ENCODE peak calls at places on chromosomes 3 and 15, in nine cellular contexts. K is choroid plexus epithelial cell; C is activated CD4-positive, alpha-beta T cell treated with anti-CD3 and anti-CD28 coated beads, Interleukin-2, amount 50 U/mL, for 4 hours; J is T-helper 2 cell; A is psoas muscle; W is epithelial cell of esophagus; G is K562; H is iPS DF 6.9; R is transverse colon. Q is an unnamed sample.

GRCh38 chr3:36943601-36944000 is 1.3 kb downstream of the TRANK1 start:
- DNase-seq in K (no peak), C (no peak), J (no peak), A (no peak), W (no peak), G (no peak), H (no peak), R (no peak), Q (no peak)

GRCh38 chr3:158771018-158771350 is 30.9 kb upstream of the MFSD1 start:
- DNase-seq in K (no peak), C (no peak), J (no peak), A (no peak), W (no peak), G (no peak), H (no peak), R (no peak), Q (no peak)

GRCh38 chr3:31407665-31408064 is 125.1 kb upstream of the STT3B start:
- DNase-seq in K (peak; percentile 34), C (no peak), J (no peak), A (no peak), W (no peak), G (no peak), H (no peak), R (no peak), Q (no peak)

GRCh38 chr3:152192050-152192449 is 76.7 kb upstream of the MBNL1 start:
- DNase-seq in K (no peak), C (no peak), J (peak; percentile 6), A (no peak), W (no peak), G (no peak), H (no peak), R (no peak), Q (no peak)

GRCh38 chr3:159560214-159561004 is 428.2 kb upstream of the IL12A start:
- DNase-seq in K (no peak), C (no peak), J (no peak), A (no peak), W (no peak), G (no peak), H (peak; percentile 47), R (no peak), Q (no peak)

GRCh38 chr15:29480278-29480677 is 210.7 kb upstream of the NSMCE3 start:
- DNase-seq in K (no peak), C (no peak), J (no peak), A (no peak), W (no peak), G (no peak), H (no peak), R (no peak), Q (no peak)

GRCh38 chr3:29363110-29363509 is 82.2 kb downstream of the RBMS3 start:
- DNase-seq in K (no peak), C (no peak), J (no peak), A (no peak), W (peak; percentile 8), G (no peak), H (no peak), R (no peak), Q (no peak)

GRCh38 chr15:79416876-79417275 is 15.3 kb upstream of the MINAR1 start:
- DNase-seq in K (no peak), C (no peak), J (no peak), A (no peak), W (no peak), G (no peak), H (no peak), R (no peak), Q (no peak)

GRCh38 chr15:81894069-81894468 is 151.7 kb downstream of the MEX3B start:
- DNase-seq in K (no peak), C (no peak), J (no peak), A (no peak), W (no peak), G (no peak), H (no peak), R (no peak), Q (no peak)

GRCh38 chr3:1275495-1275894 is 182.7 kb downstream of the CNTN6 start:
- DNase-seq in K (peak; percentile 4), C (no peak), J (no peak), A (no peak), W (peak; percentile 10), G (no peak), H (no peak), R (no peak), Q (no peak)

GRCh38 chr15:40593130-40593529 is 919 bp upstream of the KNL1 start:
- DNase-seq in K (no peak), C (no peak), J (no peak), A (no peak), W (no peak), G (no peak), H (no peak), R (no peak), Q (no peak)

GRCh38 chr3:43629741-43630140 is 7.9 kb upstream of the ANO10 start:
- DNase-seq in K (peak; percentile 5), C (no peak), J (no peak), A (no peak), W (no peak), G (no peak), H (no peak), R (no peak), Q (no peak)

GRCh38 chr3:59886790-59887189 is 837.0 kb upstream of the CFAP20DC start:
- DNase-seq in K (no peak), C (no peak), J (no peak), A (no peak), W (no peak), G (no peak), H (no peak), R (no peak), Q (no peak)

GRCh38 chr3:111073186-111073585 is 1.6 kb downstream of the NECTIN3 start:
- DNase-seq in K (peak; percentile 56), C (no peak), J (no peak), A (no peak), W (peak; percentile 22), G (no peak), H (no peak), R (no peak), Q (no peak)

GRCh38 chr15:27623560-27624305 is 475.4 kb downstream of the OCA2 start:
- DNase-seq in K (no peak), C (no peak), J (no peak), A (no peak), W (no peak), G (no peak), H (no peak), R (no peak), Q (no peak)

GRCh38 chr3:48188266-48189201 is at the start of gene CDC25A:
- DNase-seq in K (peak; percentile 99), C (peak; percentile 89), J (peak; percentile 91), A (peak; percentile 95), W (peak; percentile 98), G (peak; percentile 95), H (peak; percentile 98), R (peak; percentile 98), Q (peak; percentile 83)

GRCh38 chr3:70832035-70832795 is 519.8 kb upstream of the MDFIC2 start:
- DNase-seq in K (peak; percentile 64), C (no peak), J (no peak), A (no peak), W (peak; percentile 26), G (no peak), H (no peak), R (no peak), Q (peak; percentile 83)

GRCh38 chr15:28909958-28910500 is 24.3 kb downstream of the APBA2 start:
- DNase-seq in K (no peak), C (no peak), J (no peak), A (no peak), W (no peak), G (no peak), H (no peak), R (no peak), Q (no peak)

GRCh38 chr3:112519424-112520001 is 20.2 kb upstream of the BTLA start:
- DNase-seq in K (peak; percentile 93), C (no peak), J (no peak), A (no peak), W (peak; percentile 73), G (peak; percentile 29), H (no peak), R (peak; percentile 14), Q (peak; percentile 40)

Q was measured in AG04449.